ENCODE peak calls at places on chromosomes 6 and 20, in seven cellular contexts. One of them, this sample, is unnamed.

GRCh38 chr6:33014841-33015634 is 5.6 kb upstream of the HLA-DOA start:
- DNase-seq in RPMI7951: peak
- DNase-seq in activated CD8-positive, alpha-beta memory T cell treated with anti-CD3 and anti-CD28 coated beads for 4 hours: peak
- DNase-seq in erythroblast: peak
- DNase-seq in thoracic aorta: no peak
- DNase-seq in hepatocyte: peak
- DNase-seq in activated naive CD4-positive, alpha-beta T cell treated with anti-CD3 and anti-CD28 coated beads, Interleukin-2, amount 50 U/mL, for 16 hours: no peak
- DNase-seq in this sample: peak

GRCh38 chr20:51446656-51447055 is 95.9 kb downstream of the NFATC2 start:
- DNase-seq in RPMI7951: peak
- DNase-seq in hepatocyte: peak
- DNase-seq in activated naive CD4-positive, alpha-beta T cell treated with anti-CD3 and anti-CD28 coated beads, Interleukin-2, amount 50 U/mL, for 16 hours: no peak
- DNase-seq in erythroblast: no peak
- DNase-seq in thoracic aorta: no peak
- DNase-seq in activated CD8-positive, alpha-beta memory T cell treated with anti-CD3 and anti-CD28 coated beads for 4 hours: no peak
- DNase-seq in this sample: peak

GRCh38 chr6:53651149-53651763 is 14.3 kb downstream of the KLHL31 start:
- DNase-seq in activated naive CD4-positive, alpha-beta T cell treated with anti-CD3 and anti-CD28 coated beads, Interleukin-2, amount 50 U/mL, for 16 hours: peak
- DNase-seq in thoracic aorta: no peak
- DNase-seq in hepatocyte: peak
- DNase-seq in erythroblast: peak
- DNase-seq in activated CD8-positive, alpha-beta memory T cell treated with anti-CD3 and anti-CD28 coated beads for 4 hours: peak
- DNase-seq in RPMI7951: peak
- DNase-seq in this sample: peak

GRCh38 chr6:163958646-163959045 is 544.1 kb downstream of the QKI start:
- DNase-seq in activated CD8-positive, alpha-beta memory T cell treated with anti-CD3 and anti-CD28 coated beads for 4 hours: no peak
- DNase-seq in erythroblast: no peak
- DNase-seq in thoracic aorta: no peak
- DNase-seq in hepatocyte: no peak
- DNase-seq in activated naive CD4-positive, alpha-beta T cell treated with anti-CD3 and anti-CD28 coated beads, Interleukin-2, amount 50 U/mL, for 16 hours: no peak
- DNase-seq in RPMI7951: peak
- DNase-seq in this sample: peak

GRCh38 chr20:11274137-11274536 is 600.3 kb upstream of the JAG1 start:
- DNase-seq in hepatocyte: peak
- DNase-seq in activated naive CD4-positive, alpha-beta T cell treated with anti-CD3 and anti-CD28 coated beads, Interleukin-2, amount 50 U/mL, for 16 hours: no peak
- DNase-seq in RPMI7951: peak
- DNase-seq in erythroblast: peak
- DNase-seq in thoracic aorta: no peak
- DNase-seq in activated CD8-positive, alpha-beta memory T cell treated with anti-CD3 and anti-CD28 coated beads for 4 hours: no peak
- DNase-seq in this sample: peak

GRCh38 chr6:67131827-67132226 is 1424.8 kb upstream of the EYS start:
- DNase-seq in hepatocyte: no peak
- DNase-seq in RPMI7951: no peak
- DNase-seq in thoracic aorta: peak
- DNase-seq in erythroblast: no peak
- DNase-seq in activated CD8-positive, alpha-beta memory T cell treated with anti-CD3 and anti-CD28 coated beads for 4 hours: no peak
- DNase-seq in activated naive CD4-positive, alpha-beta T cell treated with anti-CD3 and anti-CD28 coated beads, Interleukin-2, amount 50 U/mL, for 16 hours: no peak
- DNase-seq in this sample: peak

GRCh38 chr6:57109905-57110304 is 19.9 kb downstream of the ZNF451 start:
- DNase-seq in hepatocyte: no peak
- DNase-seq in activated CD8-positive, alpha-beta memory T cell treated with anti-CD3 and anti-CD28 coated beads for 4 hours: no peak
- DNase-seq in erythroblast: no peak
- DNase-seq in activated naive CD4-positive, alpha-beta T cell treated with anti-CD3 and anti-CD28 coated beads, Interleukin-2, amount 50 U/mL, for 16 hours: no peak
- DNase-seq in RPMI7951: no peak
- DNase-seq in thoracic aorta: no peak
- DNase-seq in this sample: no peak

GRCh38 chr6:28515676-28516075 is at the start of gene GPX6:
- DNase-seq in RPMI7951: no peak
- DNase-seq in activated CD8-positive, alpha-beta memory T cell treated with anti-CD3 and anti-CD28 coated beads for 4 hours: no peak
- DNase-seq in activated naive CD4-positive, alpha-beta T cell treated with anti-CD3 and anti-CD28 coated beads, Interleukin-2, amount 50 U/mL, for 16 hours: no peak
- DNase-seq in hepatocyte: no peak
- DNase-seq in thoracic aorta: no peak
- DNase-seq in erythroblast: no peak
- DNase-seq in this sample: no peak

GRCh38 chr20:51338692-51339440 is 203.7 kb downstream of the NFATC2 start:
- DNase-seq in activated CD8-positive, alpha-beta memory T cell treated with anti-CD3 and anti-CD28 coated beads for 4 hours: no peak
- DNase-seq in RPMI7951: peak
- DNase-seq in hepatocyte: no peak
- DNase-seq in thoracic aorta: no peak
- DNase-seq in erythroblast: peak
- DNase-seq in activated naive CD4-positive, alpha-beta T cell treated with anti-CD3 and anti-CD28 coated beads, Interleukin-2, amount 50 U/mL, for 16 hours: no peak
- DNase-seq in this sample: peak

GRCh38 chr6:108161724-108162282 is 4.0 kb upstream of the NR2E1 start:
- DNase-seq in thoracic aorta: no peak
- DNase-seq in erythroblast: no peak
- DNase-seq in RPMI7951: no peak
- DNase-seq in hepatocyte: no peak
- DNase-seq in activated naive CD4-positive, alpha-beta T cell treated with anti-CD3 and anti-CD28 coated beads, Interleukin-2, amount 50 U/mL, for 16 hours: no peak
- DNase-seq in activated CD8-positive, alpha-beta memory T cell treated with anti-CD3 and anti-CD28 coated beads for 4 hours: no peak
- DNase-seq in this sample: no peak